ENCODE peak calls at places on chromosome 12, in five cellular contexts. J, V, I, Q and Z are unnamed samples.

GRCh38 chr12:113876160-113876559 is 90.0 kb downstream of the RBM19 start:
- DNase-seq in Q (no peak), J (no peak), V (no peak), I (no peak), Z (no peak)

GRCh38 chr12:92546259-92546825 is 156.4 kb upstream of the PLEKHG7 start:
- DNase-seq in Q (no peak), V (no peak), I (no peak), J (no peak), Z (no peak)

GRCh38 chr12:13210022-13210539 is 13.6 kb downstream of the EMP1 start:
- DNase-seq in V (no peak), J (no peak), I (no peak), Q (no peak), Z (no peak)

GRCh38 chr12:92028039-92028709 is 117.5 kb downstream of the BTG1 start:
- DNase-seq in V (no peak), Q (no peak), I (no peak), J (no peak), Z (no peak)

GRCh38 chr12:26963413-26963812 is 25.1 kb downstream of the FGFR1OP2 start:
- DNase-seq in J (no peak), V (no peak), I (no peak), Q (no peak), Z (no peak)

GRCh38 chr12:86249856-86250255 is 6.3 kb downstream of the MGAT4C start:
- DNase-seq in J (no peak), Q (no peak), V (no peak), I (no peak), Z (no peak)

GRCh38 chr12:68978678-68979077 is 45.7 kb upstream of the CPM start:
- DNase-seq in J (no peak), V (no peak), Q (no peak), I (no peak), Z (no peak)

GRCh38 chr12:86283607-86284006 is 27.4 kb upstream of the MGAT4C start:
- DNase-seq in J (no peak), V (no peak), Q (no peak), I (no peak), Z (no peak)

GRCh38 chr12:25699454-25699853 is 146.4 kb upstream of the LMNTD1 start:
- DNase-seq in Q (no peak), I (no peak), V (no peak), J (no peak), Z (no peak)

GRCh38 chr12:122232691-122233090 is 6.8 kb upstream of the DIABLO start:
- DNase-seq in J (no peak), Q (no peak), V (no peak), I (no peak), Z (no peak)

GRCh38 chr12:59444932-59445331 is 150.9 kb upstream of the SLC16A7 start:
- DNase-seq in I (no peak), Q (peak), V (no peak), J (no peak), Z (no peak)

GRCh38 chr12:14948672-14949071 is 10.3 kb upstream of the ERP27 start:
- DNase-seq in I (no peak), V (no peak), Q (no peak), J (no peak), Z (peak)

GRCh38 chr12:18971932-18972331 is 157.6 kb upstream of the PLEKHA5 start:
- DNase-seq in I (no peak), Q (no peak), V (no peak), J (no peak), Z (no peak)

GRCh38 chr12:31589896-31590729 is 823 bp downstream of the DENND5B start:
- DNase-seq in I (no peak), J (peak), Q (peak), V (peak), Z (no peak)

GRCh38 chr12:54680374-54680773 is 32.2 kb upstream of the DCD start:
- DNase-seq in J (peak), Q (peak), V (peak), I (peak), Z (peak)

GRCh38 chr12:70011353-70011752 is 186.3 kb downstream of the MYRFL start:
- DNase-seq in V (no peak), J (no peak), Q (no peak), I (no peak), Z (no peak)

GRCh38 chr12:70007687-70008086 is 182.7 kb downstream of the MYRFL start:
- DNase-seq in I (no peak), Q (no peak), V (no peak), J (no peak), Z (no peak)

GRCh38 chr12:70006619-70006973 is 181.6 kb downstream of the MYRFL start:
- DNase-seq in Q (no peak), J (no peak), V (no peak), I (no peak), Z (no peak)

GRCh38 chr12:70005864-70006618 is 181.0 kb downstream of the MYRFL start:
- DNase-seq in V (no peak), Q (no peak), J (no peak), I (no peak), Z (no peak)

GRCh38 chr12:70008944-70009343 is 183.9 kb downstream of the MYRFL start:
- DNase-seq in V (no peak), J (no peak), I (no peak), Q (no peak), Z (no peak)
- TF ChIP-seq CTCF in V (no peak), J (no peak), I (no peak), Q (no peak), Z (no peak)

GRCh38 chr12:1692221-1692620 is 1.4 kb downstream of the ADIPOR2 start:
- DNase-seq in I (no peak), V (no peak), J (no peak), Q (no peak), Z (no peak)
- H3K4me3 ChIP-seq in I (peak), V (peak), J (peak), Q (no peak), Z (peak)

DNA sequence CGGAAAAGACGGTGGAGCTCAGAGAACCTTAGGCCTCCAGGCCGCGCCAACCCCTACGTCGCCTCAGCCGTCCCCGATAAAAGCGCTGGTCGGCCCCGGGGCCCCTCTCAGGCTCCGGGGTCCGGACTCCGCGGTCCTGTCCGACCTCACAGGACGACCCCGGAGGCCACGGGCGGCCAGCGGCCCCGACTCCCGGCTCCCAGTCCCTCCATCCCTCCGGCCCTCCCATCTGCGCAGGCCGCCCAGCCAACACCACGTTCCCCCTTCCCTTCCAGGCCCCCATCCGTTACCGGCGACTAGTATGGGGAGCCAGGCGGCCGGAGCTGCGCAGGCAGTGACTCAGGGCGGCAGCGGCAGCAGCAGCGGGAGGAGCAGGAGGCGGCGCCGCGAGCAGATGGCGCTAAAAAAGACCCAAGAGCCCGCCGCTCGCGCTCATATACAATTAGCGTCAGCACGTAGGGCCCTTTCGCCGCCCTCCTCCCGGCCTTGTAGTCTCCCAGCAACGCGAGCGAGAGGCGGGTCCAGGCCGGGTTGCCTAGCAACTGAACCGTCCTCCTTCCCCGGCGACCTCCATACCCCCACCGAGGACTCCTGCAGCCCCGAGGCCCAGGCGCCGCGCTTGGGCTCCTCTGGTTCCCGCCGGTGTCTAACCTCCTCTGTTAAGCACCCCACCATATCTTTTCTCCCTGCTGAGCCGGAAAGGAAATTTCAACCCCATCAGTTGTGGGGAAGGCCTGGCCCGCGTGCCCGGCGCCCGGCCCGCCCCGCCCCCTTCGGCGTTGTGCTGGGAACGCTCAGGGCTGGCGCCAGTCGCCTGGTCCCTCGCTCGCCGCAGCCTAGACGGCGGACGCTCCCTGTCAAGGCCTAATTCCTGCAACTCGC is at the start of gene NAP1L1:
- DNase-seq in V (peak), J (peak), Q (peak), I (peak), Z (peak)
- TF ChIP-seq CTCF in V (no peak), J (peak), Q (no peak), I (no peak), Z (no peak)

DNA sequence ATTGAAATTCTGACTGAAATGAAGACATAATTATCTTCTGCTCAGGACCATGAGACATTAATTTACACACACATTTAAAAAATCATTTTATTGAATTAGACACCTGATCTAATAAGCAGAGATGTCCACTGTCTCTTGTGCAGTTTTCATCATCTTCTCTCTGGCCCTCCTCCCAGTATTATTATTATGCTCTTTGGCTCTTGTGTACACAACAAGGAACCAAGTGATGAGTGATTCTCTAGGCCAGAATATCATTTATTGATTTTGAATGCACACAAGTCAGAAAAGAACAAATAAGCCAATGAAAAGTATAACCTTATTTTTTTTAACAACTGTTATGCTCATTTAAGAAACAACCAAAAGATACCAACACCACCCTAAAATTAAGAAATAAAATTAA is 244.7 kb upstream of the KRR1 start:
- DNase-seq in I (no peak), J (no peak), Q (no peak), V (no peak), Z (no peak)
- H3K4me3 ChIP-seq in I (no peak), J (no peak), Q (no peak), V (no peak), Z (no peak)

GRCh38 chr12:754871-755562 is 2.6 kb downstream of the WNK1 start:
- DNase-seq in J (peak), V (no peak), I (no peak), Q (no peak), Z (no peak)
- TF ChIP-seq CTCF in J (peak), V (no peak), I (peak), Q (peak), Z (peak)

GRCh38 chr12:52950553-52950952 is 1.6 kb downstream of the KRT18 start:
- DNase-seq in J (no peak), Q (no peak), I (no peak), V (no peak), Z (no peak)
- H3K4me3 ChIP-seq in J (peak), Q (no peak), I (no peak), V (peak), Z (no peak)

GRCh38 chr12:779745-780734 is 27.7 kb downstream of the WNK1 start:
- DNase-seq in Q (no peak), I (no peak), V (no peak), J (no peak), Z (no peak)
- TF ChIP-seq CTCF in Q (no peak), I (no peak), V (no peak), J (no peak), Z (no peak)

DNA sequence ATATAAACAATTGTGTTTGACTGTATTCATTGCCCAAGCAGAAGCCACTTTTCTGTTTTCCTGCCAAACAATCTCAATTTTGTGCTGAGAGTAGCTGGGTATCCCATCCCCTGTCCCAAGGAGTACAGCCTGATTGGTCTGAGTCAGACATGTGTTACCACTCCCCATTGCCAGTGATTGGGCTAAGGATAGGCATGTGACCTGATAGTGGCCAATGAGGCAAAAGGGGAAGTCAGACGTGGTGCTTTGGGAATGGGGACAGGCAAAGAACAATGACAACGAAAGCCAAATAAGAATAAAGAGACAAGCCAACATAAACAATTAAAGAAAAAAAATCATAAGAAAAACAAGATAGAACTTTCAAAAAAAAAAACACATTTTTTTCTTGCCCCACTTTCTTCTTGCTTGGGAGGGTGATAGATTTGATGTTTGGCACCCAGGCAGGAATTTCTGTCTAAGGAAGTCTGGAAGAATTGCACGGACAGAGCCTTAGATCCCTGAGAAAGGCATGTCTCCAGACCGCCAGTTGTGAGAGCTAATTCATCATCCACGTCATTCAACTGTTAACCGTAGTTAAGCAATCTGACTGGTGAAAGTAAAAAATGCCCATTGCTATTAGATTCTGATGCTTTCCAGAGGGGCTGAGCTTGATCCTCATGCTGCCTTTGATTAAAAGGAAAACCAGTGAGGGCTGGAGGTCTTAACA is 626.6 kb upstream of the TMEM132C start:
- DNase-seq in I (no peak), Q (no peak), J (no peak), V (no peak), Z (no peak)
- H3K4me3 ChIP-seq in I (no peak), Q (no peak), J (no peak), V (no peak), Z (no peak)